ENCODE peak calls at places on chromosomes 6 and 20, in four cellular contexts. A is progenitor cell of endocrine pancreas; S is activated effector memory CD4-positive, alpha-beta T cell treated with Interleukin-2 at 50 U/mL for 16 hours; U is stromal cell of bone marrow. N is an unnamed sample.
A peak's percentile ranks its signal among the peaks of the same experiment; 100 is the strongest.

GRCh38 chr20:19699132-19699971 is 58.7 kb upstream of the RIN2 start:
- DNase-seq in A (no peak), U (peak; percentile 63), S (no peak), N (no peak)

GRCh38 chr6:92687278-92687677 is 732.1 kb downstream of the EPHA7 start:
- DNase-seq in U (no peak), S (no peak), A (no peak), N (no peak)

GRCh38 chr20:33477386-33478234 is 12.3 kb upstream of the CBFA2T2 start:
- DNase-seq in A (no peak), U (no peak), S (no peak), N (no peak)

GRCh38 chr6:107800564-107801164 is 23.4 kb downstream of the SCML4 start:
- DNase-seq in U (no peak), A (no peak), S (no peak), N (no peak)

GRCh38 chr6:105803439-105803838 is 282.7 kb upstream of the PRDM1 start:
- DNase-seq in U (no peak), S (no peak), A (no peak), N (no peak)

GRCh38 chr20:11807070-11807741 is 110.5 kb upstream of the BTBD3 start:
- DNase-seq in U (peak; percentile 80), A (no peak), S (no peak), N (peak; percentile 52)

GRCh38 chr6:63263456-63263855 is 52.2 kb downstream of the FKBP1C start:
- DNase-seq in A (no peak), S (no peak), U (no peak), N (no peak)

GRCh38 chr6:137681445-137682009 is 185.5 kb upstream of the TNFAIP3 start:
- DNase-seq in S (no peak), A (no peak), U (no peak), N (no peak)

GRCh38 chr6:7073810-7074525 is 33.8 kb upstream of the RREB1 start:
- DNase-seq in S (peak; percentile 46), U (no peak), A (no peak), N (no peak)

GRCh38 chr6:14023855-14024254 is 93.7 kb upstream of the CD83 start:
- DNase-seq in S (no peak), A (no peak), U (no peak), N (no peak)

GRCh38 chr6:106339334-106340029 is 13.9 kb upstream of the ATG5 start:
- DNase-seq in A (peak; percentile 23), U (peak; percentile 66), S (no peak), N (peak; percentile 11)

GRCh38 chr20:34773726-34774125 is 51.7 kb downstream of the NCOA6 start:
- DNase-seq in U (no peak), A (no peak), S (no peak), N (peak; percentile 34)

GRCh38 chr6:17987576-17988421 is at the start of gene KIF13A:
- DNase-seq in A (peak; percentile 61), U (no peak), S (peak; percentile 6), N (no peak)